ENCODE peak calls at places on chromosomes 6 and 20, in nine cellular contexts. J is WTC11, K is heart right ventricle, P is B cell, G is cardiac muscle cell, O is right lobe of liver, A is BJ, W is body of pancreas, R is AG10803. C is an unnamed sample.

GRCh38 chr6:167776906-167777645 is 49.6 kb upstream of the AFDN start:
- DNase-seq in A (no peak), G (no peak), O (no peak), J (no peak), W (no peak), P (no peak), R (no peak), K (no peak), C (no peak)

GRCh38 chr6:114100421-114100820 is 129.5 kb upstream of the HDAC2 start:
- DNase-seq in J (no peak), P (no peak), O (no peak), R (peak; percentile 26), K (no peak), W (no peak), G (no peak), A (no peak), C (no peak)

GRCh38 chr20:4156411-4156810 is 141.1 kb upstream of the RNF24 start:
- DNase-seq in K (no peak), G (no peak), J (no peak), A (no peak), P (no peak), O (no peak), W (no peak), R (no peak), C (no peak)

GRCh38 chr6:4316867-4317400 is 181.6 kb upstream of the ECI2 start:
- DNase-seq in J (no peak), K (peak; percentile 77), R (peak; percentile 94), P (no peak), W (peak; percentile 53), O (no peak), G (peak; percentile 79), A (peak; percentile 65), C (no peak)

GRCh38 chr6:131062245-131063027 is 609 bp downstream of the EPB41L2 start:
- DNase-seq in K (peak; percentile 40), J (peak; percentile 22), G (peak; percentile 31), P (no peak), W (peak; percentile 43), O (peak; percentile 54), R (no peak), A (no peak), C (no peak)

GRCh38 chr6:80872194-80872950 is 765.9 kb downstream of the BCKDHB start:
- DNase-seq in A (no peak), K (peak; percentile 22), W (peak; percentile 7), O (peak; percentile 72), J (no peak), G (peak; percentile 25), P (no peak), R (peak; percentile 13), C (no peak)

GRCh38 chr6:156427345-156427744 is 349.8 kb upstream of the ARID1B start:
- DNase-seq in A (peak; percentile 91), W (no peak), G (peak; percentile 78), O (no peak), K (peak; percentile 37), R (peak; percentile 90), P (no peak), J (no peak), C (no peak)

GRCh38 chr6:170402318-170403040 is 95.9 kb downstream of the FAM120B start:
- DNase-seq in W (no peak), O (no peak), R (peak; percentile 6), A (no peak), G (no peak), J (no peak), K (no peak), P (no peak), C (no peak)

GRCh38 chr6:6674872-6675271 is 86.4 kb downstream of the LY86 start:
- DNase-seq in O (no peak), R (no peak), W (no peak), G (no peak), K (no peak), A (no peak), P (no peak), J (peak; percentile 70), C (no peak)

GRCh38 chr6:136920858-136921520 is 1.1 kb upstream of the SLC35D3 start:
- DNase-seq in R (no peak), J (peak; percentile 17), O (no peak), G (peak; percentile 21), K (no peak), P (peak; percentile 42), A (no peak), W (peak; percentile 31), C (no peak)

GRCh38 chr6:92364948-92365386 is 1054.4 kb downstream of the EPHA7 start:
- DNase-seq in K (no peak), J (no peak), P (no peak), G (no peak), O (no peak), R (peak; percentile 3), W (no peak), A (no peak), C (no peak)

GRCh38 chr6:143845033-143845432 is 1.9 kb downstream of the LTV1 start:
- DNase-seq in P (no peak), W (no peak), A (no peak), R (no peak), O (no peak), K (no peak), J (no peak), G (peak; percentile 23), C (no peak)

GRCh38 chr6:143840595-143840994 is 2.5 kb upstream of the LTV1 start:
- DNase-seq in R (no peak), W (no peak), K (no peak), P (no peak), G (no peak), A (no peak), J (no peak), O (no peak), C (no peak)

GRCh38 chr6:143842468-143842901 is 653 bp upstream of the LTV1 start:
- DNase-seq in W (peak; percentile 9), J (no peak), G (no peak), A (peak; percentile 4), K (no peak), P (no peak), O (no peak), R (peak; percentile 47), C (no peak)

GRCh38 chr6:143842902-143843688 is at the start of gene LTV1:
- DNase-seq in K (peak; percentile 97), P (peak; percentile 93), R (peak; percentile 96), W (peak; percentile 97), G (peak; percentile 98), J (peak; percentile 95), O (peak; percentile 98), A (peak; percentile 75), C (peak; percentile 92)

DNA sequence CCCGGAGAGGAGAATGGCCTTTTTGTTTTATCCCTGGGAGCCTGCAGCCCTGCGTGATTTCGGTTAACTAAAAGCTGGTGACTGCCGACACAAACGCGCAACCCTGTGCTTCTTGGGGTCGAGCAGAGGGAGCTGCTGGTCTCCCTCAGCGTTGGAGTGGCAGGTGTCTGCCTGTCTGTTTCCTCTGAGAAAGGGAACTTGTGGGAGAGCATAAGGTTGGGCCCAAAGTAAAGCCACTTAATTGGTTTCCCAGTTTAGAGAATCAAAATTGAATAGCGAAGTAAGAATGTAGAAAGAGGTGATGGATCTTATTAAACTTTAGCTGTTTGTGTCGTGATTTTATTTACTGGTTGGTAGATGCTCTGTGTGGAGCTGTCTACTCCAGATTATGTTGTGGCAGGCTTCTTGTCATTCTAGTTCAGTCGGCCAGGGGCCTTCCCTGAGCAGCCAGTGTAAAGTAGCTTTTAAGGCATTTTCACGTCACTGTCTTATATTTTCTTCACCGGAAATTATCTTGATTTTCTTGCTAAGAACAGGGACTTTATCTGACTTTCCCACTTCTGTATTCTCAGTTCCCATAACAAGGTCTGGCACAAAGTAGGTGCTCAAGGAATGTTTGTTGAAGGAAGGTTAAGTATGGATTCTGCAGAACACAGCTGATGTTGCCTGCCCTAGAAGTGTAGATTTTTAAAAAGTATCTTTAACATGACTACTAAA is 709 bp downstream of the LTV1 start:
- DNase-seq in W (no peak), P (no peak), G (peak; percentile 38), O (no peak), R (peak; percentile 24), A (no peak), K (no peak), J (no peak), C (no peak)
- TF ChIP-seq CTCF in W (no peak), P (no peak), G (no peak), O (no peak), R (no peak), A (no peak), K (no peak), J (no peak), C (no peak)

GRCh38 chr6:53734473-53735299 is 60.1 kb upstream of the LRRC1 start:
- DNase-seq in J (peak; percentile 72), O (no peak), A (peak; percentile 77), R (peak; percentile 79), G (peak; percentile 58), K (peak; percentile 29), W (peak; percentile 59), P (no peak), C (peak; percentile 11)
- TF ChIP-seq CTCF in J (peak; percentile 33), O (peak; percentile 13), A (peak; percentile 42), R (peak; percentile 23), G (peak; percentile 52), K (peak; percentile 42), W (no peak), P (no peak), C (peak; percentile 53)

DNA sequence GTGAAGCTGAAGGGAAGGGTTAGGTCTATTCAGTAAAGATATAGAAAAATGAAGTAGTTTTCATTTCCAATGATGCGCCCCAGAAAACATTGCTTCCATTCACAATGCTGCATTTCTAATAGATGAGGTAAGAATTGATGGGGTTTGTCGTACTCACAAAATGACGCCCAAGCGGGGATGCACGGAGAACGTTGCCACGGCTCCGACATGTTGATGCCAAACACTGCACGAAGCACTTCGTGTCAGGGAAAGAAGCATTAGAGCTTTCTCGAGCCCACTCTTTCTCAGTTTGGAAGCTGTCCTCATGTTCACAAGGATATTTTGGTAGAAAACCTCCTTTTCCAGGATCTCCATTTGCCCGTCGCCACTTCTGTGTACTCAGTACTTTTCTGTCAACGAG is 21.6 kb upstream of the MAFB start:
- DNase-seq in O (no peak), P (no peak), W (no peak), R (no peak), G (peak; percentile 7), K (no peak), A (no peak), J (no peak), C (no peak)
- TF ChIP-seq CTCF in O (no peak), P (no peak), W (no peak), R (no peak), G (no peak), K (no peak), A (no peak), J (no peak), C (no peak)

GRCh38 chr6:21359926-21360325 is 233.6 kb upstream of the SOX4 start:
- DNase-seq in R (no peak), O (no peak), G (no peak), P (no peak), J (no peak), A (no peak), K (no peak), W (no peak), C (no peak)

GRCh38 chr6:21354805-21355238 is 238.7 kb upstream of the SOX4 start:
- DNase-seq in R (no peak), J (no peak), O (no peak), K (no peak), W (no peak), A (no peak), P (no peak), G (no peak), C (no peak)

GRCh38 chr6:21357262-21357661 is 236.3 kb upstream of the SOX4 start:
- DNase-seq in P (no peak), J (no peak), G (no peak), W (no peak), K (no peak), R (no peak), A (no peak), O (no peak), C (no peak)

GRCh38 chr6:21355638-21356037 is 237.9 kb upstream of the SOX4 start:
- DNase-seq in W (no peak), R (no peak), K (no peak), P (no peak), G (no peak), J (no peak), A (no peak), O (no peak), C (no peak)

GRCh38 chr6:21360353-21360752 is 233.2 kb upstream of the SOX4 start:
- DNase-seq in R (no peak), O (no peak), G (no peak), P (no peak), K (no peak), A (no peak), J (no peak), W (peak; percentile 5), C (no peak)
- TF ChIP-seq CTCF in R (no peak), O (no peak), G (no peak), P (no peak), K (no peak), A (no peak), J (no peak), W (no peak), C (no peak)